ENCODE peak calls at places on chromosomes 13 and 19, in ten cellular contexts. S is stimulated activated naive CD4-positive, alpha-beta T cell; B is cardiac muscle cell; Q is H54; K is anterior cingulate cortex; X is tibial nerve; D is endothelial cell; V is fibroblast of lung; R is smooth muscle cell of the brain vasculature; E is ELR. P is an unnamed sample.
A peak's percentile ranks its signal among the peaks of the same experiment; 100 is the strongest.

GRCh38 chr13:41462427-41462826 is 5.1 kb downstream of the RGCC start:
- DNase-seq in S (no peak), E (no peak), B (no peak), X (no peak), D (no peak), Q (no peak), V (no peak), R (no peak), K (no peak), P (no peak)

GRCh38 chr13:35697281-35697680 is 220.8 kb upstream of the MAB21L1 start:
- DNase-seq in K (no peak), V (no peak), B (no peak), D (no peak), Q (peak; percentile 8), X (no peak), E (peak; percentile 58), R (no peak), S (no peak), P (no peak)

GRCh38 chr13:59745395-59745788 is 418.3 kb downstream of the DIAPH3 start:
- DNase-seq in Q (no peak), V (peak; percentile 57), B (peak; percentile 47), K (no peak), E (peak; percentile 41), X (no peak), S (no peak), R (no peak), D (no peak), P (peak; percentile 21)

GRCh38 chr19:55913643-55914268 is 18.4 kb downstream of the NLRP13 start:
- DNase-seq in K (no peak), B (no peak), R (no peak), E (peak; percentile 3), V (no peak), D (no peak), X (no peak), Q (peak; percentile 49), S (no peak), P (no peak)

GRCh38 chr13:47215741-47216140 is 318.9 kb upstream of the HTR2A start:
- DNase-seq in D (no peak), B (peak; percentile 92), S (no peak), V (peak; percentile 81), X (no peak), E (peak; percentile 98), R (peak; percentile 45), Q (peak; percentile 13), K (no peak), P (peak; percentile 73)

GRCh38 chr13:42875448-42876269 is 94.3 kb downstream of the FAM216B start:
- DNase-seq in Q (no peak), E (peak; percentile 20), X (no peak), V (peak; percentile 69), K (no peak), D (peak; percentile 25), B (peak; percentile 82), S (no peak), R (no peak), P (no peak)

GRCh38 chr13:106990594-106990993 is 422.7 kb upstream of the ARGLU1 start:
- DNase-seq in E (no peak), K (no peak), S (no peak), Q (no peak), B (no peak), X (no peak), R (no peak), V (no peak), D (no peak), P (no peak)

GRCh38 chr19:39408392-39409206 is 2.0 kb downstream of the ZFP36 start:
- DNase-seq in K (no peak), S (peak; percentile 50), B (peak; percentile 67), E (peak; percentile 36), Q (no peak), X (no peak), V (peak; percentile 70), R (no peak), D (no peak), P (peak; percentile 64)

GRCh38 chr19:8340341-8341096 is 2.5 kb downstream of the KANK3 start:
- DNase-seq in S (no peak), E (no peak), K (no peak), D (peak; percentile 75), R (no peak), Q (no peak), V (peak; percentile 91), X (no peak), B (peak; percentile 49), P (no peak)

GRCh38 chr13:24348797-24349515 is 39.6 kb downstream of the C1QTNF9 start:
- DNase-seq in K (no peak), D (no peak), S (no peak), R (no peak), B (no peak), Q (no peak), E (peak; percentile 30), V (no peak), X (no peak), P (peak; percentile 83)

GRCh38 chr13:71798723-71799122 is 68.3 kb downstream of the DACH1 start:
- DNase-seq in Q (no peak), B (no peak), S (no peak), X (no peak), D (no peak), V (no peak), R (no peak), E (no peak), K (no peak), P (no peak)

GRCh38 chr13:49579501-49579900 is 5.9 kb downstream of the RCBTB1 start:
- DNase-seq in Q (no peak), B (no peak), E (no peak), K (no peak), R (no peak), V (no peak), S (no peak), D (no peak), X (no peak), P (peak; percentile 34)

GRCh38 chr19:30046522-30046921 is 104.5 kb downstream of the URI1 start:
- DNase-seq in Q (no peak), V (no peak), E (peak; percentile 19), D (no peak), X (no peak), K (peak; percentile 24), S (no peak), R (no peak), B (no peak), P (no peak)

GRCh38 chr13:67175836-67176235 is 54.3 kb downstream of the PCDH9 start:
- DNase-seq in R (no peak), D (no peak), Q (no peak), K (no peak), V (no peak), X (no peak), S (no peak), B (no peak), E (no peak), P (no peak)

GRCh38 chr19:51460164-51460992 is 2.1 kb upstream of the SIGLEC8 start:
- DNase-seq in X (no peak), K (no peak), R (no peak), D (no peak), E (peak; percentile 28), S (no peak), V (no peak), B (peak; percentile 30), Q (no peak), P (no peak)

GRCh38 chr13:81577601-81578000 is 1236.7 kb upstream of the SPRY2 start:
- DNase-seq in K (no peak), X (no peak), D (no peak), E (no peak), V (no peak), S (no peak), R (no peak), Q (no peak), B (peak; percentile 5), P (no peak)

GRCh38 chr19:49344516-49345423 is 9.6 kb downstream of the CD37 start:
- DNase-seq in S (no peak), D (no peak), K (no peak), X (no peak), Q (no peak), E (no peak), R (no peak), B (no peak), V (no peak), P (no peak)

GRCh38 chr13:33639640-33640080 is 178.3 kb upstream of the RFC3 start:
- DNase-seq in K (no peak), Q (no peak), V (no peak), D (no peak), B (no peak), S (no peak), R (no peak), E (no peak), X (no peak), P (peak; percentile 86)